ENCODE peak calls at places on chromosomes 5 and 9, in seven cellular contexts. B, U, Y, T, K, W and L are unnamed samples.

GRCh38 chr5:133357758-133358157 is 254.6 kb downstream of the FSTL4 start:
- DNase-seq in T (no peak), B (no peak), K (no peak), W (no peak), U (no peak), Y (no peak), L (no peak)

GRCh38 chr9:3912817-3913216 is 387.0 kb upstream of the RFX3 start:
- DNase-seq in T (no peak), W (no peak), U (peak; percentile 47), Y (peak; percentile 23), K (peak; percentile 58), B (no peak), L (no peak)

GRCh38 chr9:86062845-86063693 is 36.3 kb downstream of the GOLM1 start:
- DNase-seq in Y (no peak), U (no peak), T (no peak), K (no peak), B (no peak), W (no peak), L (no peak)

GRCh38 chr5:90438100-90438499 is 28.5 kb upstream of the CETN3 start:
- DNase-seq in B (no peak), U (no peak), Y (no peak), K (no peak), W (peak; percentile 3), T (no peak), L (no peak)

GRCh38 chr5:150636391-150637244 is 3.8 kb upstream of the SYNPO start:
- DNase-seq in K (peak; percentile 72), T (no peak), W (no peak), Y (peak; percentile 68), B (no peak), U (no peak), L (no peak)

GRCh38 chr5:170880084-170880483 is 18.3 kb downstream of the RANBP17 start:
- DNase-seq in B (no peak), K (no peak), U (no peak), T (no peak), W (no peak), Y (no peak), L (no peak)

GRCh38 chr9:1335174-1335573 is 285.0 kb downstream of the DMRT2 start:
- DNase-seq in W (no peak), U (no peak), Y (no peak), T (no peak), K (no peak), B (no peak), L (no peak)

GRCh38 chr5:105030153-105030552 is 1467.6 kb upstream of the NUDT12 start:
- DNase-seq in Y (no peak), U (no peak), W (no peak), B (no peak), T (no peak), K (no peak), L (no peak)

GRCh38 chr5:91383956-91384300 is 811 bp upstream of the ARRDC3 start:
- DNase-seq in T (no peak), B (peak; percentile 62), W (no peak), K (no peak), U (peak; percentile 23), Y (no peak), L (no peak)

GRCh38 chr5:168315991-168316578 is 24.6 kb downstream of the WWC1 start:
- DNase-seq in K (no peak), B (no peak), Y (no peak), U (no peak), W (peak; percentile 88), T (no peak), L (no peak)

GRCh38 chr5:963673-964531 is 44.7 kb upstream of the NKD2 start:
- DNase-seq in B (no peak), K (peak; percentile 93), Y (peak; percentile 88), U (no peak), W (no peak), T (no peak), L (no peak)

GRCh38 chr5:19605846-19606407 is 382.1 kb downstream of the CDH18 start:
- DNase-seq in W (no peak), B (no peak), K (no peak), U (no peak), Y (no peak), T (no peak), L (no peak)

GRCh38 chr5:166111021-166111420 is 2180.4 kb upstream of the WWC1 start:
- DNase-seq in K (no peak), W (no peak), B (peak; percentile 39), Y (no peak), T (no peak), U (no peak), L (no peak)

GRCh38 chr5:158194561-158194961 is 335.6 kb upstream of the CLINT1 start:
- DNase-seq in K (no peak), T (no peak), W (no peak), Y (no peak), U (no peak), B (no peak), L (no peak)

GRCh38 chr9:69893057-69893456 is 72.4 kb downstream of the CFAP95 start:
- DNase-seq in U (no peak), T (no peak), K (no peak), Y (no peak), W (no peak), B (no peak), L (no peak)

GRCh38 chr5:80619081-80619480 is 35.4 kb upstream of the MSH3 start:
- DNase-seq in T (no peak), U (no peak), W (no peak), K (no peak), Y (no peak), B (no peak), L (no peak)

GRCh38 chr9:107690026-107690425 is 200.5 kb upstream of the KLF4 start:
- DNase-seq in T (no peak), U (no peak), Y (no peak), K (no peak), B (no peak), W (no peak), L (no peak)

GRCh38 chr9:136623849-136624183 is 38.9 kb upstream of the EGFL7 start:
- DNase-seq in T (no peak), K (no peak), B (no peak), U (no peak), W (no peak), Y (no peak), L (no peak)

GRCh38 chr9:679462-679861 is 162.0 kb upstream of the DMRT1 start:
- DNase-seq in B (no peak), K (no peak), Y (no peak), U (no peak), W (no peak), T (no peak), L (no peak)

GRCh38 chr5:87410941-87411340 is 1.8 kb downstream of the CCNH start:
- DNase-seq in B (no peak), W (no peak), T (no peak), K (peak; percentile 72), Y (peak; percentile 80), U (no peak), L (no peak)

GRCh38 chr9:97966493-97966892 is 16.6 kb upstream of the ANP32B start:
- DNase-seq in B (no peak), W (no peak), U (no peak), K (no peak), T (no peak), Y (no peak), L (peak; percentile 41)

GRCh38 chr5:2317540-2317939 is 433.9 kb downstream of the IRX2 start:
- DNase-seq in T (no peak), K (no peak), W (no peak), U (no peak), Y (no peak), B (no peak), L (no peak)

DNA sequence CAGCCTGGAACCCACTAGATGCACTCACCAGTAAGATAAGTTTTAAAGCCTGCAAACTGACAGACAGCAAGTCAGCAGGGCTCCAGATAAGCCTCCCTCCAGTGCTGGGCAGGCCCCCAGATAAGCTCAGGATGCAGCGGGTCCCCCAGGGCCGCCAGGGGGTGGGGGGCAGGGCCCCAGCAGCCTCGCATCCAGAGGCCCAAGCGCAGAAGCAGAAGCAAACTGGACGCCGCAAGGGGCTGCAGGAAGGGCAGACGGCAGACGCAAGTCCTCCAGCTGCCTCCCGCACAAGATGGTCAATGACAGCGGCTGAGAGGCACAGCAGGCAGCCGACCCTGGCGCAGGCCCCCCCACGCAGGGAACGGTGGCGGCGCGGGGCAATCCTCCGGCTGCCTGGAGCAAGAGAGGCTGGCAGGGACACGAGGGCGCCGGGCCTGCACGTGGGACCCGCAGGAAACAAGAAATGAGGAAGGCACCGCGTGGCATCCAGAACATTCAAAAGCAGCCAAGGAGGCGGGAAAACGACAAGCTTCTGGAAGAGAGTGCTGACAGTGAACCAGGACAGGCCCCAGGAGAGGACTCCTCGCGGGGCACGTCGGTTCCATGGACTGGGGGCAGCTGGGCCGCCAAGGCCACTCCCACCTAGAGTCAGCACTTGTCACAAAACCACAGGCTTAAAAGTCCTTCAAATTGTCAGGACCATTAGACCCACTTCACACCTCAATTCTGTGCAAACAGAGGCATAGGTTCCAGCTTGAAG is 49.8 kb downstream of the ROR2 start:
- DNase-seq in U (no peak), Y (no peak), T (no peak), W (no peak), B (peak; percentile 89), K (peak; percentile 36), L (no peak)
- H3K4ac ChIP-seq in U (peak overlapping the region; percentile 60), Y (no peak overlapping the region), T (no peak overlapping the region), W (no peak overlapping the region), B (peak overlapping the region; percentile 60), K (no peak overlapping the region), L (no peak overlapping the region)

GRCh38 chr5:143896471-143896870 is 84.5 kb downstream of the HMHB1 start:
- DNase-seq in T (no peak), Y (peak; percentile 48), K (no peak), W (no peak), U (no peak), B (no peak), L (no peak)
- H3K4ac ChIP-seq in T (no peak overlapping the region), Y (peak overlapping the region; percentile 5), K (no peak overlapping the region), W (no peak overlapping the region), U (no peak overlapping the region), B (no peak overlapping the region), L (no peak overlapping the region)

GRCh38 chr9:124526174-124526573 is 19.0 kb upstream of the NR5A1 start:
- DNase-seq in W (no peak), Y (no peak), T (no peak), K (no peak), B (no peak), U (no peak), L (no peak)
- H3K4ac ChIP-seq in W (no peak overlapping the region), Y (no peak overlapping the region), T (no peak overlapping the region), K (no peak overlapping the region), B (no peak overlapping the region), U (no peak overlapping the region), L (no peak overlapping the region)

GRCh38 chr5:106523842-106524241 is 1146.9 kb downstream of the EFNA5 start:
- DNase-seq in K (no peak), W (no peak), T (no peak), B (no peak), Y (peak; percentile 5), U (no peak), L (no peak)

GRCh38 chr5:106522296-106522695 is 1148.4 kb downstream of the EFNA5 start:
- DNase-seq in B (no peak), T (no peak), U (no peak), K (peak; percentile 5), Y (no peak), W (no peak), L (no peak)

GRCh38 chr5:106525438-106525837 is 1145.3 kb downstream of the EFNA5 start:
- DNase-seq in K (no peak), W (no peak), U (no peak), B (no peak), T (no peak), Y (no peak), L (no peak)

DNA sequence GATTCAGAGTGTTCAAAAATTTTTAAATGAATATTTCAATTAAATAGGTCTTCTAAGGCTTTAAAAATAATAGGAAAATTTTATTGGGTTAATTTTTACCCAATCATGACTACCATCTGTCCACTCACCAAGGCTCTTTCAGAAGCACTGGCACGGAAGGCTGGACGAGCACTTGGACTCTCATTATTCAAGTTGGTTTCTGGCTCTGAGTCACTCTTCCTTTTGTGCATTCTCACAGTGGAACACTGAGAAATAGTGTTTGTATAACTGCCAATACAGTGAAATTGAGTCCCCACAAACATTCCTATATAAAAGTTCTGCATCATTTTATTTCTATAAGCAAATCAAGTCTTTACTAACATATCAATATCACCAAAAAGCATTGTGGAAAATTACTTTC is 1149.0 kb downstream of the EFNA5 start:
- DNase-seq in Y (peak; percentile 76), T (no peak), U (no peak), W (no peak), B (no peak), K (peak; percentile 69), L (no peak)
- H3K4ac ChIP-seq in Y (no peak overlapping the region), T (no peak overlapping the region), U (no peak overlapping the region), W (no peak overlapping the region), B (no peak overlapping the region), K (no peak overlapping the region), L (no peak overlapping the region)